ENCODE peak calls at places on chromosomes 2 and 18, in four cellular contexts. One of them, this sample, is unnamed.

GRCh38 chr2:149561309-149561926 is 26.2 kb downstream of the MMADHC start:
- DNase-seq in Peyer's patch: no peak
- DNase-seq in AG10803: peak; percentile 27
- DNase-seq in activated naive CD8-positive, alpha-beta T cell treated with anti-CD3 and anti-CD28 coated beads for 36 hours: no peak
- DNase-seq in this sample: peak; percentile 42

GRCh38 chr2:241354668-241355658 is 1.1 kb upstream of the FARP2 start:
- DNase-seq in Peyer's patch: peak; percentile 76
- DNase-seq in activated naive CD8-positive, alpha-beta T cell treated with anti-CD3 and anti-CD28 coated beads for 36 hours: peak; percentile 62
- DNase-seq in AG10803: peak; percentile 62
- DNase-seq in this sample: peak; percentile 36

GRCh38 chr18:79695856-79696850 is 16.6 kb downstream of the CTDP1 start:
- DNase-seq in AG10803: no peak
- DNase-seq in activated naive CD8-positive, alpha-beta T cell treated with anti-CD3 and anti-CD28 coated beads for 36 hours: no peak
- DNase-seq in Peyer's patch: no peak
- DNase-seq in this sample: no peak

GRCh38 chr2:164523026-164523425 is 98.3 kb downstream of the GRB14 start:
- DNase-seq in activated naive CD8-positive, alpha-beta T cell treated with anti-CD3 and anti-CD28 coated beads for 36 hours: no peak
- DNase-seq in Peyer's patch: no peak
- DNase-seq in AG10803: peak; percentile 72
- DNase-seq in this sample: peak; percentile 56

GRCh38 chr18:63199743-63200241 is 119.8 kb downstream of the BCL2 start:
- DNase-seq in AG10803: no peak
- DNase-seq in Peyer's patch: no peak
- DNase-seq in activated naive CD8-positive, alpha-beta T cell treated with anti-CD3 and anti-CD28 coated beads for 36 hours: no peak
- DNase-seq in this sample: no peak

GRCh38 chr2:233209117-233209977 is 42.1 kb upstream of the ATG16L1 start:
- DNase-seq in AG10803: no peak
- DNase-seq in activated naive CD8-positive, alpha-beta T cell treated with anti-CD3 and anti-CD28 coated beads for 36 hours: no peak
- DNase-seq in Peyer's patch: no peak
- DNase-seq in this sample: peak; percentile 26

GRCh38 chr2:17107131-17107530 is 411.1 kb downstream of the RAD51AP2 start:
- DNase-seq in activated naive CD8-positive, alpha-beta T cell treated with anti-CD3 and anti-CD28 coated beads for 36 hours: no peak
- DNase-seq in AG10803: peak; percentile 6
- DNase-seq in Peyer's patch: no peak
- DNase-seq in this sample: no peak

GRCh38 chr2:62200291-62200841 is 4.5 kb downstream of the B3GNT2 start:
- DNase-seq in activated naive CD8-positive, alpha-beta T cell treated with anti-CD3 and anti-CD28 coated beads for 36 hours: no peak
- DNase-seq in Peyer's patch: no peak
- DNase-seq in AG10803: no peak
- DNase-seq in this sample: no peak

GRCh38 chr2:231642631-231643493 is 50.2 kb downstream of the TEX44 start:
- DNase-seq in Peyer's patch: peak; percentile 33
- DNase-seq in AG10803: peak; percentile 96
- DNase-seq in activated naive CD8-positive, alpha-beta T cell treated with anti-CD3 and anti-CD28 coated beads for 36 hours: peak; percentile 82
- DNase-seq in this sample: peak; percentile 99

GRCh38 chr2:59395119-59395518 is 1154.0 kb upstream of the FANCL start:
- DNase-seq in activated naive CD8-positive, alpha-beta T cell treated with anti-CD3 and anti-CD28 coated beads for 36 hours: no peak
- DNase-seq in AG10803: no peak
- DNase-seq in Peyer's patch: no peak
- DNase-seq in this sample: no peak

GRCh38 chr18:3489462-3489861 is 39.5 kb downstream of the TGIF1 start:
- DNase-seq in Peyer's patch: no peak
- DNase-seq in activated naive CD8-positive, alpha-beta T cell treated with anti-CD3 and anti-CD28 coated beads for 36 hours: no peak
- DNase-seq in AG10803: no peak
- DNase-seq in this sample: no peak

GRCh38 chr2:216116418-216116817 is 7.3 kb downstream of the XRCC5 start:
- DNase-seq in AG10803: peak; percentile 10
- DNase-seq in Peyer's patch: no peak
- DNase-seq in activated naive CD8-positive, alpha-beta T cell treated with anti-CD3 and anti-CD28 coated beads for 36 hours: no peak
- DNase-seq in this sample: no peak

GRCh38 chr2:105751272-105751671 is 6.6 kb downstream of the NCK2 start:
- DNase-seq in Peyer's patch: no peak
- DNase-seq in activated naive CD8-positive, alpha-beta T cell treated with anti-CD3 and anti-CD28 coated beads for 36 hours: no peak
- DNase-seq in AG10803: no peak
- DNase-seq in this sample: no peak

GRCh38 chr2:144115892-144116291 is 404.0 kb downstream of the ZEB2 start:
- DNase-seq in AG10803: peak; percentile 15
- DNase-seq in Peyer's patch: no peak
- DNase-seq in activated naive CD8-positive, alpha-beta T cell treated with anti-CD3 and anti-CD28 coated beads for 36 hours: no peak
- DNase-seq in this sample: peak; percentile 56

GRCh38 chr18:79799619-79800352 is 2.0 kb downstream of the KCNG2 start:
- DNase-seq in AG10803: no peak
- DNase-seq in Peyer's patch: peak; percentile 47
- DNase-seq in activated naive CD8-positive, alpha-beta T cell treated with anti-CD3 and anti-CD28 coated beads for 36 hours: no peak
- DNase-seq in this sample: no peak

GRCh38 chr18:49206717-49207116 is 253.7 kb downstream of the DYM start:
- DNase-seq in AG10803: peak; percentile 21
- DNase-seq in activated naive CD8-positive, alpha-beta T cell treated with anti-CD3 and anti-CD28 coated beads for 36 hours: no peak
- DNase-seq in Peyer's patch: no peak
- DNase-seq in this sample: peak; percentile 45

GRCh38 chr2:27100036-27100435 is 13.5 kb downstream of the KHK start:
- DNase-seq in Peyer's patch: no peak
- DNase-seq in AG10803: no peak
- DNase-seq in activated naive CD8-positive, alpha-beta T cell treated with anti-CD3 and anti-CD28 coated beads for 36 hours: no peak
- DNase-seq in this sample: no peak

GRCh38 chr18:74342416-74343043 is 26.9 kb downstream of the C18orf63 start:
- DNase-seq in AG10803: peak; percentile 73
- DNase-seq in activated naive CD8-positive, alpha-beta T cell treated with anti-CD3 and anti-CD28 coated beads for 36 hours: no peak
- DNase-seq in Peyer's patch: no peak
- DNase-seq in this sample: peak; percentile 73

This sample was measured in GM23248.